ENCODE peak calls at places on chromosomes 5 and 9, in six cellular contexts. Z is mammary epithelial cell; N is H1; R is CD8-positive, alpha-beta T cell; C is K562; W is IMR-90. K is an unnamed sample.

GRCh38 chr5:58925627-58926545 is 343.0 kb downstream of the RAB3C start:
- DNase-seq in R (no peak), N (no peak), Z (no peak), C (no peak), W (no peak), K (no peak)

GRCh38 chr5:139131062-139131856 is 66.9 kb downstream of the SIL1 start:
- DNase-seq in Z (no peak), N (peak; percentile 57), W (peak; percentile 39), C (no peak), R (no peak), K (no peak)

GRCh38 chr9:137799630-137799983 is 78.0 kb upstream of the CACNA1B start:
- DNase-seq in N (no peak), R (no peak), W (no peak), Z (no peak), C (no peak), K (no peak)

GRCh38 chr9:135946392-135946994 is 14.7 kb downstream of the UBAC1 start:
- DNase-seq in W (no peak), R (no peak), N (no peak), C (no peak), Z (no peak), K (no peak)

GRCh38 chr9:21357479-21358290 is 7.0 kb upstream of the IFNA6 start:
- DNase-seq in C (no peak), W (no peak), Z (no peak), R (no peak), N (no peak), K (no peak)

GRCh38 chr9:99818439-99818992 is 3.2 kb upstream of the NR4A3 start:
- DNase-seq in N (no peak), Z (no peak), W (no peak), R (no peak), C (peak; percentile 16), K (no peak)

GRCh38 chr9:106962615-106963363 is 99.8 kb downstream of the ZNF462 start:
- DNase-seq in R (no peak), C (no peak), Z (no peak), W (no peak), N (no peak), K (no peak)

GRCh38 chr5:140340605-140341004 is 5.8 kb downstream of the HBEGF start:
- DNase-seq in Z (no peak), N (no peak), W (no peak), R (no peak), C (no peak), K (peak; percentile 29)

GRCh38 chr9:4489562-4489918 is 728 bp upstream of the SLC1A1 start:
- DNase-seq in W (no peak), N (peak; percentile 53), R (no peak), Z (no peak), C (no peak), K (peak; percentile 43)

GRCh38 chr5:150645070-150645700 is 4.7 kb downstream of the SYNPO start:
- DNase-seq in R (no peak), Z (peak; percentile 47), C (no peak), W (peak; percentile 71), N (no peak), K (peak; percentile 51)

GRCh38 chr9:12054235-12054634 is 639.0 kb upstream of the TYRP1 start:
- DNase-seq in W (no peak), N (peak; percentile 47), R (no peak), Z (no peak), C (no peak), K (no peak)

GRCh38 chr9:3863114-3863528 is 337.3 kb upstream of the RFX3 start:
- DNase-seq in W (peak; percentile 92), R (no peak), C (no peak), N (no peak), Z (peak; percentile 76), K (peak; percentile 96)

GRCh38 chr9:89631381-89631780 is 26.6 kb downstream of the GADD45G start:
- DNase-seq in N (no peak), W (no peak), Z (no peak), R (no peak), C (no peak), K (no peak)

GRCh38 chr9:33146298-33146697 is 20.8 kb downstream of the B4GALT1 start:
- DNase-seq in N (no peak), C (no peak), R (no peak), Z (no peak), W (no peak), K (no peak)

GRCh38 chr5:167767775-167768174 is 523.7 kb upstream of the WWC1 start:
- DNase-seq in Z (peak; percentile 14), W (peak; percentile 25), R (no peak), C (no peak), N (no peak), K (no peak)

GRCh38 chr5:139807647-139808030 is 12.0 kb downstream of the PSD2 start:
- DNase-seq in W (no peak), N (no peak), C (no peak), R (no peak), Z (no peak), K (no peak)

GRCh38 chr9:89387970-89388867 is 69.9 kb downstream of the SECISBP2 start:
- DNase-seq in C (no peak), Z (peak; percentile 68), N (no peak), W (peak; percentile 82), R (no peak), K (no peak)

GRCh38 chr9:25648116-25648515 is 30.1 kb downstream of the TUSC1 start:
- DNase-seq in W (no peak), R (no peak), C (no peak), Z (no peak), N (no peak), K (no peak)

GRCh38 chr9:131612851-131613250 is 67.5 kb downstream of the PRRT1B start:
- DNase-seq in N (no peak), W (no peak), Z (no peak), R (no peak), C (no peak), K (no peak)

GRCh38 chr9:122381206-122381950 is 10.6 kb downstream of the PTGS1 start:
- DNase-seq in W (no peak), N (no peak), Z (no peak), R (no peak), C (no peak), K (no peak)

GRCh38 chr5:173567548-173567947 is 48.9 kb downstream of the BOD1 start:
- DNase-seq in N (no peak), W (peak; percentile 77), R (no peak), Z (peak; percentile 70), C (no peak), K (peak; percentile 97)

GRCh38 chr5:93360436-93361100 is 220.5 kb downstream of the NR2F1-AS1 start:
- DNase-seq in R (no peak), W (no peak), Z (no peak), C (no peak), N (no peak), K (peak; percentile 69)

GRCh38 chr5:88727705-88728313 is 155.2 kb downstream of the MEF2C start:
- DNase-seq in C (peak; percentile 23), N (no peak), W (peak; percentile 24), Z (no peak), R (no peak), K (peak; percentile 61)

GRCh38 chr5:173760461-173761181 is 127.5 kb upstream of the CPEB4 start:
- DNase-seq in W (no peak), N (no peak), R (no peak), C (no peak), Z (no peak), K (no peak)

GRCh38 chr5:77990020-77990419 is 213.9 kb upstream of the TBCA start:
- DNase-seq in W (no peak), R (no peak), Z (no peak), N (no peak), C (no peak), K (no peak)

GRCh38 chr9:3751125-3751758 is 225.4 kb upstream of the RFX3 start:
- DNase-seq in C (no peak), R (no peak), W (peak; percentile 10), Z (peak; percentile 68), N (no peak), K (peak; percentile 57)

GRCh38 chr5:173310861-173311515 is 17.2 kb downstream of the STC2 start:
- DNase-seq in Z (no peak), C (no peak), W (peak; percentile 29), R (no peak), N (no peak), K (peak; percentile 31)

GRCh38 chr5:2727620-2728019 is 23.9 kb downstream of the IRX2 start:
- DNase-seq in W (no peak), N (no peak), C (no peak), R (no peak), Z (no peak), K (no peak)

GRCh38 chr9:113566011-113566711 is 102.6 kb downstream of the RGS3 start:
- DNase-seq in N (no peak), R (no peak), C (no peak), Z (no peak), W (no peak), K (no peak)

GRCh38 chr9:92245005-92245797 is 48.3 kb downstream of the IARS1 start:
- DNase-seq in Z (peak; percentile 87), N (no peak), C (no peak), W (peak; percentile 95), R (no peak), K (peak; percentile 45)

GRCh38 chr9:96136992-96137665 is 164.8 kb downstream of the HSD17B3 start:
- DNase-seq in N (no peak), R (no peak), Z (no peak), C (no peak), W (peak; percentile 78), K (no peak)
- H3K4me1 ChIP-seq in N (peaks cover 17% of the 10 kb centered on the region), R (no peaks in the 10 kb centered on the region), Z (no peaks in the 10 kb centered on the region), C (peaks cover 4% of the 10 kb centered on the region), W (peaks cover 29% of the 10 kb centered on the region), K (no peaks in the 10 kb centered on the region)

DNA sequence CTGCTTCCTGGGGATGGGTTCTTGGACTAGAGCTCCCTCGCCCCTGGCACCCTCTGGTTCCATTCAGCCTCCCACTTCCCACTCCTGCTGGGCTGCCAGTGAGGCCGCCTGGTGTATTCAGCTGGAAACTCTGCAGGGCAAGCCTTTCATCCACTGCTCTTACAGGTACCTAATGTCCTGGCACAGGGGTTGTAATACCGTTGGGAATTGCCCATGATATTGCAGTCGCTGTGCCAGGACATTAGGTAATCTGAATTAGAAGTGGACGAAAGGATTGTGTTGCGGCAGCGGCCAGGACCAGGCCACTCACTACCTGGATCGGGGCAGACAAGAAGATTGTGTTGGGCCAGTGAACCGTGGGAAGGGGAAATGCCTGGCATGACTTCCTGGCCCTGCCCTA is 13.1 kb downstream of the TMOD1 start:
- DNase-seq in R (no peak), N (no peak), C (no peak), W (no peak), Z (no peak), K (no peak)
- TF ChIP-seq CTCF in R (no peak), N (no peak), C (no peak), W (no peak), Z (no peak), K (no peak)

GRCh38 chr9:19146441-19146840 is 19.1 kb upstream of the PLIN2 start:
- DNase-seq in W (no peak), Z (no peak), N (no peak), C (no peak), R (no peak), K (no peak)
- H3K4me1 ChIP-seq in W (peaks cover 5% of the 10 kb centered on the region), Z (no peaks in the 10 kb centered on the region), N (no peaks in the 10 kb centered on the region), C (peaks cover 2% of the 10 kb centered on the region), R (no peaks in the 10 kb centered on the region), K (no peaks in the 10 kb centered on the region)

DNA sequence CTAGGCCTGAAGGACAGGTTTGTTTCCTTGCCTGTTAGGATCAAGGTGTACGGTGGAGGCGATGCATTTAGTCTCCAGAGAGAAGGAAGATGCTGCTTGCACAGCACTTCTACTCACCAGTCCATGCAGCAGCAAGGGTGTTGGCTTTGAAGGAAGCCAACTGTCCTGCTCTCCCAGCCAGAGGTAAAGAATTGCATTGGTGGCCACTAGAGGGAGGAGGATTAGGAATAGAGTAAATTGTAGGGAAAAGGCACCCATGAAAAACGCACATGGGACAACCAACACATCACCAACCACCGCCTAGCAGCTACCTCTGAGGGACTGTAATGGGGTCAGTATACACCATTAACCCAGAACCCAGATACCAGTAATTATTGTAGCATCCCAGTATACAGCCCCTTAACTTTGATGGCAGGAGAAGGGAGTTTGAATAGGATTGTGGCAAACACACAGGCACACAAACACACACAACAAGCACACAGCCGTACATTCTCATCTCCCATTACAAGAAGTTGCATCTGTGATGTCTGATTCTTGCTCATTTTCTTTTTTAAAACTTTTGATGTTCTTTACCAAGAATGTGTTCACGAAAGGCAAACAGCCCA is 267.7 kb downstream of the ADAMTS6 start:
- DNase-seq in N (no peak), C (peak; percentile 10), W (peak; percentile 39), Z (peak; percentile 13), R (no peak), K (peak; percentile 45)
- TF ChIP-seq CTCF in N (peak; percentile 83), C (peak; percentile 61), W (peak; percentile 41), Z (peak; percentile 51), R (no peak), K (peak; percentile 58)